ENCODE peak calls at places on chromosomes 1 and 21, in six cellular contexts. K is AG09309; Q is CD8-positive, alpha-beta T cell; J is mucosa of descending colon; Y is RWPE1; O is activated CD8-positive, alpha-beta T cell treated with anti-CD3 and anti-CD28 coated beads for 36 hours. X is an unnamed sample.

GRCh38 chr1:107443027-107443426 is 302.2 kb downstream of the NTNG1 start:
- DNase-seq in K (no peak), O (no peak), J (no peak), Y (no peak), Q (no peak), X (no peak)

GRCh38 chr1:119141020-119141424 is 569 bp upstream of the WARS2 start:
- DNase-seq in O (peak; percentile 71), J (peak; percentile 65), Q (peak; percentile 4), Y (no peak), K (no peak), X (peak; percentile 45)

GRCh38 chr1:244614113-244614836 is 38.7 kb upstream of the DESI2 start:
- DNase-seq in Y (no peak), K (no peak), Q (no peak), J (no peak), O (no peak), X (no peak)

GRCh38 chr1:17525065-17525464 is 14.4 kb upstream of the ARHGEF10L start:
- DNase-seq in Q (no peak), K (no peak), J (no peak), O (no peak), Y (no peak), X (no peak)

GRCh38 chr1:80656628-80657019 is 1144.1 kb upstream of the ADGRL2 start:
- DNase-seq in J (no peak), Y (peak; percentile 11), Q (no peak), K (no peak), O (no peak), X (no peak)

GRCh38 chr1:177048314-177049069 is 116.0 kb downstream of the ASTN1 start:
- DNase-seq in Y (peak; percentile 10), K (no peak), O (no peak), Q (no peak), J (no peak), X (no peak)

GRCh38 chr1:8121261-8122159 is 95.4 kb upstream of the ERRFI1 start:
- DNase-seq in Q (no peak), Y (peak; percentile 31), J (no peak), K (no peak), O (peak; percentile 19), X (no peak)

GRCh38 chr1:113981962-113982931 is 3.0 kb downstream of the OLFML3 start:
- DNase-seq in K (peak; percentile 63), J (peak; percentile 49), Y (no peak), O (no peak), Q (no peak), X (no peak)

GRCh38 chr1:53590104-53590503 is 130.9 kb downstream of the DMRTB1 start:
- DNase-seq in J (no peak), K (no peak), Q (no peak), O (no peak), Y (no peak), X (no peak)

GRCh38 chr1:18597159-18598042 is 33.2 kb upstream of the PAX7 start:
- DNase-seq in Y (peak; percentile 60), K (no peak), Q (peak; percentile 39), O (peak; percentile 67), J (peak; percentile 69), X (peak; percentile 84)

GRCh38 chr1:9402256-9402616 is 109.5 kb downstream of the SPSB1 start:
- DNase-seq in K (no peak), J (no peak), Y (no peak), Q (no peak), O (no peak), X (no peak)

GRCh38 chr1:164515221-164515620 is 43.8 kb upstream of the PBX1 start:
- DNase-seq in K (no peak), Q (no peak), O (no peak), J (no peak), Y (no peak), X (no peak)

GRCh38 chr1:164504699-164505098 is 54.3 kb upstream of the PBX1 start:
- DNase-seq in O (no peak), K (no peak), J (no peak), Y (no peak), Q (no peak), X (no peak)

GRCh38 chr1:164515932-164516331 is 43.1 kb upstream of the PBX1 start:
- DNase-seq in K (no peak), Y (no peak), J (no peak), Q (no peak), O (no peak), X (no peak)

GRCh38 chr1:164510435-164510834 is 48.5 kb upstream of the PBX1 start:
- DNase-seq in J (no peak), O (no peak), Y (no peak), Q (no peak), K (peak; percentile 11), X (no peak)
- TF ChIP-seq CTCF in J (no peak), O (no peak), Y (no peak), Q (no peak), K (peak; percentile 38), X (no peak)

DNA sequence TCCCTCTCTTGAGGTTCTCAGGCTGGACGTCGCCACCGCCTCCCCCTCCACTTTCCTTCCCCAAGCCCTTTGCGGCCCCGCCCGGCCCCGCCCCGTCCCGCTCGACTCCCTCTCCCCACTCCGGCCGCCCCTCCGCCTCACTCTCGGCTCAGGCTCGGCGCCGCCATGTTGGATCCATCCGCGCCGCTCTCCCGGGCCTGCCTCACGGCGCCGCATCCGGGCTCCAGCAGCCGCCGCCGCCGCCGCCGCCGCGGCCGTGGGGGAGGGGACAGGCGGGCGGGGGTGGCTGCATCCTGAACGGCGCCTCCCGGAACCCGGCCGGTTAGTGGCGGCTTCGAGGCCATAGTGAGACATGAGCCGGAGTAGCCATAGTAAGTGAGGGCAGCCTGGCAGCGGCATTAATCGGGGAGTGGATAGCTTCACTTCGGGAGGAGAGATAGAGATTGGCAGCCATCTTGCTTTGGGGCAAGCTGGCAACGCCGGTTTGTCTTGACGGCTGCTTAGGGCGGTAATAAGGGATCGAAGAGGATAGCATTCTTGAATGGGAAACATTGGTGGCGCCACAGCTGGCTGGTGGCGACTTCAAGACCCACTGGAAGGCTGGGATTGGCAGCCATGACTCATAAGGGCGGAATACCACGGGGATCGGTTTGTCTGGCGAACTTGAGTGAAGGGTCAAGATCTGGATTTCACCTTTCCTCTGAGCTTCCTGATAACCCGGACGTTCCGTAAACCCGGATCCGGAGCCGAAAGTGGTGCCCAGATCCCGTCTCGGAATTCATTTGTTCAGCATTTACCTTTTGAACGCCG is at the start of gene DEDD:
- DNase-seq in K (peak; percentile 90), Q (peak; percentile 80), Y (peak; percentile 89), O (peak; percentile 95), J (peak; percentile 91), X (peak; percentile 89)
- TF ChIP-seq CTCF in K (peak; percentile 2), Q (no peak), Y (no peak), O (no peak), J (no peak), X (no peak)

GRCh38 chr1:171563675-171564074 is 58.4 kb upstream of the MYOCOS start:
- DNase-seq in J (no peak), Y (no peak), O (no peak), Q (no peak), K (no peak), X (no peak)

DNA sequence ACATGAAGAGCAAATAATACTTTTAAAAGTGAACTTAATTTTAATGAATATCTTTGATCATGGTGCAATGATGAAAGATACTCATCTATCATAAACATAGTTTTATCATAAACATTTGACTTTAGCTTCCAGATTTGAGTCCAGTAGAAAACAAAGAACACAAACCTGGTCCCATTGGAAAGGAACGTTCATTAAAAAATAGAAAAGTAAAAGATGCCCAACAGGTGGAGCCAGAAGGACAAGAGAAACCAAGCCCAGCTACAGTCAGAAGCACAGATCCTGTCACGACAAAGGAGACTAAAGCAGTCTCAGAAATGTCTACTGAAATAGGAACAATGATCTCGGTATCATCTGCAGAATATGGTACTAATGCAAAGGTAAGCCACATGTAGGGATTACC is 55.6 kb upstream of the MYOCOS start:
- DNase-seq in O (no peak), K (no peak), J (no peak), Y (no peak), Q (no peak), X (no peak)
- TF ChIP-seq CTCF in O (no peak), K (peak; percentile 25), J (no peak), Y (no peak), Q (no peak), X (no peak)

GRCh38 chr1:50368179-50369007 is 54.9 kb downstream of the DMRTA2 start:
- DNase-seq in O (peak; percentile 56), J (peak; percentile 54), Y (peak; percentile 55), Q (peak; percentile 1), K (no peak), X (peak; percentile 69)

GRCh38 chr1:50369008-50369634 is 54.1 kb downstream of the DMRTA2 start:
- DNase-seq in Q (no peak), O (no peak), K (no peak), Y (no peak), J (no peak), X (no peak)

GRCh38 chr1:50373532-50373931 is 49.7 kb downstream of the DMRTA2 start:
- DNase-seq in Q (no peak), O (no peak), J (no peak), K (no peak), Y (no peak), X (no peak)

GRCh38 chr1:50371749-50372148 is 51.5 kb downstream of the DMRTA2 start:
- DNase-seq in Y (no peak), O (no peak), J (no peak), K (no peak), Q (no peak), X (no peak)

GRCh38 chr1:50369830-50370229 is 53.4 kb downstream of the DMRTA2 start:
- DNase-seq in J (no peak), K (no peak), Y (no peak), O (no peak), Q (no peak), X (no peak)
- TF ChIP-seq CTCF in J (no peak), K (peak; percentile 12), Y (no peak), O (no peak), Q (no peak), X (no peak)

GRCh38 chr1:51731998-51732397 is 115.1 kb downstream of the OSBPL9 start:
- DNase-seq in J (no peak), Q (no peak), K (no peak), Y (no peak), O (no peak), X (no peak)

GRCh38 chr1:51728611-51729155 is 111.8 kb downstream of the OSBPL9 start:
- DNase-seq in O (no peak), Q (no peak), Y (peak; percentile 8), K (no peak), J (no peak), X (no peak)

GRCh38 chr1:51726544-51727225 is 109.8 kb downstream of the OSBPL9 start:
- DNase-seq in J (no peak), Q (no peak), K (no peak), Y (no peak), O (no peak), X (no peak)

GRCh38 chr1:51729824-51730284 is 113.0 kb downstream of the OSBPL9 start:
- DNase-seq in J (no peak), K (no peak), O (no peak), Y (peak; percentile 41), Q (no peak), X (no peak)

GRCh38 chr1:51729156-51729823 is 112.4 kb downstream of the OSBPL9 start:
- DNase-seq in K (peak; percentile 51), J (peak; percentile 96), O (peak; percentile 96), Y (peak; percentile 98), Q (peak; percentile 85), X (peak; percentile 90)
- TF ChIP-seq CTCF in K (no peak), J (peak; percentile 10), O (no peak), Y (no peak), Q (no peak), X (no peak)

GRCh38 chr21:41833138-41834115 is 45.7 kb downstream of the PRDM15 start:
- DNase-seq in Y (no peak), K (no peak), O (no peak), Q (no peak), J (no peak), X (no peak)
- TF ChIP-seq CTCF in Y (no peak), K (no peak), O (no peak), Q (no peak), J (no peak), X (no peak)

GRCh38 chr1:221473392-221473791 is 268.5 kb downstream of the DUSP10 start:
- DNase-seq in Q (no peak), J (no peak), Y (no peak), O (no peak), K (no peak), X (no peak)

GRCh38 chr1:221478050-221478949 is 263.6 kb downstream of the DUSP10 start:
- DNase-seq in Q (peak; percentile 51), Y (peak; percentile 89), J (peak; percentile 36), O (peak; percentile 67), K (peak; percentile 77), X (peak; percentile 58)
- TF ChIP-seq CTCF in Q (peak; percentile 29), Y (peak; percentile 80), J (no peak), O (peak; percentile 59), K (peak; percentile 95), X (no peak)